ENCODE peak calls at places on chromosomes 16 and 17, in nine cellular contexts. B is stimulated activated CD4-positive, alpha-beta T cell treated with anti-CD3 and anti-CD28 coated beads, Interleukin-2, amount 100 ng/mL, for 4 hours; D is activated T-cell treated with anti-CD3 and anti-CD28 coated beads, Interleukin-2, amount 50 U/mL, for 48 hours; I is heart left ventricle; M is omental fat pad; H is activated T-helper 1 cell treated with anti-CD3 and anti-CD28 coated beads, Interleukin-2, amount 50 U/mL, for 16 hours; Z is nephron progenitor cell; U is EL; N is H9. F is an unnamed sample.
A peak's percentile ranks its signal among the peaks of the same experiment; 100 is the strongest.

GRCh38 chr17:42623732-42624596 is 14.5 kb downstream of the TUBG1 start:
- DNase-seq in B (no peak), D (no peak), I (no peak), M (no peak), H (no peak), Z (no peak), U (no peak), N (no peak), F (no peak)

GRCh38 chr17:64291268-64291851 is 28.3 kb upstream of the TEX2 start:
- DNase-seq in B (no peak), D (no peak), I (no peak), M (no peak), H (no peak), Z (no peak), U (no peak), N (no peak), F (no peak)

GRCh38 chr16:85665929-85666328 is 22.8 kb downstream of the GINS2 start:
- DNase-seq in B (no peak), D (no peak), I (peak; percentile 50), M (no peak), H (no peak), Z (no peak), U (no peak), N (no peak), F (no peak)

GRCh38 chr16:70745536-70746025 is 55.4 kb downstream of the VAC14 start:
- DNase-seq in B (no peak), D (no peak), I (no peak), M (no peak), H (no peak), Z (no peak), U (no peak), N (no peak), F (no peak)

GRCh38 chr17:13634001-13634400 is 32.3 kb upstream of the HS3ST3A1 start:
- DNase-seq in B (no peak), D (no peak), I (no peak), M (no peak), H (no peak), Z (no peak), U (peak; percentile 11), N (no peak), F (no peak)

GRCh38 chr16:74437-75318 is 2.2 kb upstream of the RHBDF1 start:
- DNase-seq in B (no peak), D (no peak), I (no peak), M (no peak), H (no peak), Z (no peak), U (no peak), N (peak; percentile 66), F (no peak)

GRCh38 chr17:74262601-74263000 is 11.4 kb upstream of the DNAI2 start:
- DNase-seq in B (no peak), D (no peak), I (no peak), M (no peak), H (no peak), Z (no peak), U (no peak), N (no peak), F (no peak)

GRCh38 chr16:31202402-31203385 is at the start of gene PYCARD:
- DNase-seq in B (no peak), D (peak; percentile 63), I (peak; percentile 85), M (no peak), H (no peak), Z (peak; percentile 63), U (peak; percentile 68), N (peak; percentile 60), F (peak; percentile 42)

GRCh38 chr17:67315865-67316264 is 50.5 kb downstream of the PSMD12 start:
- DNase-seq in B (no peak), D (no peak), I (no peak), M (no peak), H (no peak), Z (no peak), U (no peak), N (no peak), F (no peak)

GRCh38 chr17:199806-200603 is 18.6 kb upstream of the DOC2B start:
- DNase-seq in B (no peak), D (no peak), I (no peak), M (no peak), H (no peak), Z (no peak), U (peak; percentile 28), N (no peak), F (no peak)

GRCh38 chr16:83975646-83976260 is 7.7 kb downstream of the NECAB2 start:
- DNase-seq in B (no peak), D (no peak), I (peak; percentile 30), M (no peak), H (no peak), Z (no peak), U (no peak), N (no peak), F (no peak)

GRCh38 chr17:76635039-76635438 is 8.5 kb downstream of the ST6GALNAC1 start:
- DNase-seq in B (no peak), D (no peak), I (no peak), M (no peak), H (no peak), Z (no peak), U (peak; percentile 48), N (no peak), F (no peak)

GRCh38 chr17:51711581-51711980 is 446.9 kb downstream of the CA10 start:
- DNase-seq in B (no peak), D (no peak), I (no peak), M (no peak), H (no peak), Z (no peak), U (no peak), N (peak; percentile 46), F (no peak)

GRCh38 chr16:87626401-87626800 is 24.1 kb downstream of the JPH3 start:
- DNase-seq in B (no peak), D (no peak), I (peak; percentile 48), M (no peak), H (no peak), Z (no peak), U (no peak), N (no peak), F (no peak)

GRCh38 chr17:82517230-82517865 is 2.2 kb upstream of the FOXK2 start:
- DNase-seq in B (no peak), D (no peak), I (no peak), M (no peak), H (no peak), Z (no peak), U (no peak), N (no peak), F (no peak)

GRCh38 chr16:59880626-59881025 is 1146.5 kb upstream of the GOT2 start:
- DNase-seq in B (no peak), D (no peak), I (no peak), M (no peak), H (no peak), Z (no peak), U (no peak), N (no peak), F (no peak)

GRCh38 chr17:72900542-72900941 is 191.9 kb downstream of the SLC39A11 start:
- DNase-seq in B (no peak), D (no peak), I (no peak), M (no peak), H (no peak), Z (no peak), U (no peak), N (no peak), F (no peak)